ENCODE peak calls at places on chromosomes 1 and 21, in five cellular contexts. M, J, S, H and I are unnamed samples.
A peak's percentile ranks its signal among the peaks of the same experiment; 100 is the strongest.

GRCh38 chr1:79912813-79913212 is 906.3 kb upstream of the ADGRL4 start:
- DNase-seq in J (peak; percentile 66), M (no peak), S (no peak), H (peak; percentile 40), I (no peak)

GRCh38 chr21:39633770-39634181 is 21.0 kb downstream of the B3GALT5 start:
- DNase-seq in J (peak; percentile 92), H (peak; percentile 88), M (no peak), S (no peak), I (no peak)

GRCh38 chr1:22916469-22916817 is 56.2 kb downstream of the LACTBL1 start:
- DNase-seq in M (no peak), H (no peak), J (no peak), S (no peak), I (no peak)

GRCh38 chr1:12601690-12602632 is 16.0 kb downstream of the DHRS3 start:
- DNase-seq in M (no peak), J (peak; percentile 97), S (peak; percentile 46), H (peak; percentile 43), I (no peak)

GRCh38 chr1:2224621-2225020 is 3.5 kb upstream of the SKI start:
- DNase-seq in S (no peak), H (no peak), M (no peak), J (no peak), I (no peak)

GRCh38 chr1:183024352-183025337 is 1.4 kb downstream of the LAMC1 start:
- DNase-seq in S (no peak), J (no peak), M (no peak), H (peak; percentile 45), I (peak; percentile 14)

GRCh38 chr1:223628233-223628632 is 37.3 kb downstream of the CAPN8 start:
- DNase-seq in M (peak; percentile 76), J (peak; percentile 12), H (peak; percentile 4), S (peak; percentile 72), I (peak; percentile 44)

GRCh38 chr1:3501856-3502665 is 47.6 kb downstream of the ARHGEF16 start:
- DNase-seq in H (peak; percentile 42), J (peak; percentile 38), S (peak; percentile 90), M (peak; percentile 92), I (peak; percentile 79)

GRCh38 chr21:42554251-42554937 is 40.7 kb downstream of the SLC37A1 start:
- DNase-seq in M (no peak), H (no peak), J (no peak), S (no peak), I (no peak)

GRCh38 chr1:239868117-239868516 is 223.6 kb upstream of the FMN2 start:
- DNase-seq in J (no peak), H (no peak), M (no peak), S (no peak), I (no peak)

GRCh38 chr1:218659911-218660677 is 315.0 kb downstream of the TGFB2 start:
- DNase-seq in H (peak; percentile 50), M (no peak), S (no peak), J (no peak), I (no peak)

GRCh38 chr1:223364685-223365382 is 858 bp upstream of the SUSD4 start:
- DNase-seq in H (no peak), J (no peak), M (peak; percentile 78), S (peak; percentile 62), I (peak; percentile 39)

GRCh38 chr1:205504311-205505075 is at the start of gene CDK18:
- DNase-seq in J (no peak), M (peak; percentile 85), H (peak; percentile 55), S (peak; percentile 97), I (peak; percentile 49)

GRCh38 chr1:78617615-78618026 is 2.6 kb upstream of the IFI44L start:
- DNase-seq in J (peak; percentile 85), H (peak; percentile 76), S (peak; percentile 73), M (peak; percentile 54), I (peak; percentile 78)

GRCh38 chr1:223411309-223411708 is 18.1 kb downstream of the CCDC185 start:
- DNase-seq in J (peak; percentile 88), H (peak; percentile 73), S (no peak), M (no peak), I (no peak)

GRCh38 chr1:94679336-94680007 is 137.9 kb upstream of the F3 start:
- DNase-seq in S (no peak), H (no peak), M (no peak), J (no peak), I (no peak)

GRCh38 chr1:117136749-117137148 is 15.2 kb upstream of the TRIM45 start:
- DNase-seq in H (no peak), J (no peak), S (no peak), M (no peak), I (no peak)

GRCh38 chr1:240956020-240956419 is 344.1 kb upstream of the GREM2 start:
- DNase-seq in M (no peak), S (no peak), J (no peak), H (no peak), I (no peak)

GRCh38 chr1:39842726-39843305 is 40.5 kb downstream of the TRIT1 start:
- DNase-seq in M (no peak), H (no peak), J (no peak), S (no peak), I (no peak)

GRCh38 chr1:61496501-61496900 is 228.4 kb downstream of the TM2D1 start:
- DNase-seq in M (no peak), J (no peak), H (no peak), S (no peak), I (no peak)

GRCh38 chr1:39647247-39647646 is 7.8 kb upstream of the HEYL start:
- DNase-seq in S (no peak), H (no peak), J (no peak), M (no peak), I (no peak)

GRCh38 chr1:238789916-238790667 is 596.3 kb upstream of the CHRM3 start:
- DNase-seq in J (no peak), S (peak; percentile 58), H (no peak), M (no peak), I (no peak)

GRCh38 chr1:228308085-228308601 is 98.5 kb downstream of the TRIM11 start:
- DNase-seq in M (no peak), S (no peak), J (no peak), H (no peak), I (no peak)

DNA sequence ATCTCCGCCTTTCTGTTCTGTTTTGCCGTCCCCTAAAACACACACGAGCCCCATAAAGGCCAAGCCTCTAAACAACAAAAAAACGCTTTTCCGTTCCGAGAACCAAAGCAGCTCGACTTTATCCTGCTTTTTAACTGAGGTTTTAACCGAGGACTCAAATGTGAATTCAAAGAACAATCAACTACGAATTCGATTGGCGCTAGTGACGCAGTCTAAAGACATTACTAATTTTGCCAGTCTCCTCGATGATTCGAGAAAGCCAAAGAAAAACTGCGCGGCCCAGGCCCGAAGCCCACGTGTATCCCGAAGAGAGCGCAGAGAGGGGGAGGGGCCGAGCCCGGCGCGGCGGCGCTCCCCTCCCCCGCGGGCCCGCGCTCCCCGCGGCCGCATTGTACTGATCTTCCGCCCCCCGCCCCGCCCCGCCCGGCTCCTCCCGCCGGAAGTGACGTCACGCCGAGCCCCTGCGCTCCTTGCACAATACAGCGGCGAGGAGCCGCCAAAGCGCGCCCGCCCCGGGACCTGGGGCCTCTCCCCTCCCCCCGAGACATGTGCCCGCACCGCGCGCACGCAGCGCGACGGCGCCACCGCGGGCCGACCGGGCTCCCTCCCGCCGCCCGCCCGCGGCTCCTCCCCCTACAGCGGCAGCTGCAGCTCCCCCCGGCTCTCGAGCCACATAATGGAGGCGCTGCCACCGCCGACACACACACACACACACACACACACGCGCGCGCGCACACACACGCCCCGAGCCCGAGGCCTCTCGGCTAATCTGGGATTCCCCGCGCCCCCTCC is 1.4 kb downstream of the HNRNPU start:
- DNase-seq in H (peak; percentile 92), J (peak; percentile 89), S (peak; percentile 95), M (peak; percentile 93), I (peak; percentile 94)
- H3K14ac ChIP-seq in H (no peak overlapping the region), J (peak overlapping the region; percentile 26), S (peak overlapping the region; percentile 99), M (no peak overlapping the region), I (peak overlapping the region; percentile 99)

DNA sequence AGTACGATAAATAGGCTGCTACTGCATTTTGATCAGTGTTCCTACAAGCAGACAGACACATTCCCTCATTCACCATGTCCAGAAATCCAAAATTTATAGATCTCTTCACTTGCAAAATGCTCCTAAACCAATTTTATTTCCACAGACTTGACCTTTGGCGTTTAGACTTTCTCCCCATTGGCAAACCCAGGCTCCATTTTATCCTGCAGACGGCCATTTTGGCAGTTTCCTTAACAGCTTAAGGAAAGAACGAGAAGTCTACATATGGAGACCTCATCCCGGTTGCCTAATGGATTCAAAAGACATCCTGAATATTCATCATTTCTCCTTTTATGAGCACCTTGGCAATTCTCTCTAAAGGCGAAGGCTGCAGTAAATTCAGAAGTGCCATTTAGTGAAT is 132.8 kb downstream of the HLX start:
- DNase-seq in H (no peak), S (no peak), J (no peak), M (no peak), I (no peak)
- H2AFZ ChIP-seq in H (no peak overlapping the region), S (no peak overlapping the region), J (no peak overlapping the region), M (peak overlapping the region; percentile 81), I (peak overlapping the region; percentile 36)

DNA sequence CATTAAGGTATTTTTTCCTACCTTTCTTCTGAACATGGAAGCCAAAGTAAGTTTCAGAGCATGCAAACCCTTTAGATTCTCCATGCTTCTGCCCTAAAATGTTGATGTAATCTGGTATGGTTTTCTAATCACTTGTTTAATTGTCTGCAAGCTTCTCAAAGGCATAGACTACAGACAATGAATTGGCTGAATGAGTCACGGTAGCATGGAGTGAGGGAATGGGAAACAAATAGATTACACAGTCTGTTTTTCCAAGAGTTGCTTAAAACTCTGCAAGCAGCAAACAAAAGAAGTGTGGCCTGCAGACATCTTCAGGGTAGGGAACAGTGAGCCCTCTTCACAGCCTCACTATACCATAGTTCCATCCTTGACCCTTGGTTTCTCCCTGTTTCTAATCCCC is 326.0 kb downstream of the BARHL2 start:
- DNase-seq in H (no peak), J (peak; percentile 26), M (no peak), S (no peak), I (peak; percentile 37)
- H3K14ac ChIP-seq in H (no peak overlapping the region), J (no peak overlapping the region), M (no peak overlapping the region), S (no peak overlapping the region), I (no peak overlapping the region)

GRCh38 chr1:113881661-113882060 is 5.7 kb downstream of the BCL2L15 start:
- DNase-seq in J (no peak), S (no peak), M (no peak), H (no peak), I (no peak)
- H2AFZ ChIP-seq in J (no peak overlapping the region), S (no peak overlapping the region), M (no peak overlapping the region), H (no peak overlapping the region), I (peak overlapping the region; percentile 35)

GRCh38 chr1:31706384-31707058 is 2.7 kb upstream of the COL16A1 start:
- DNase-seq in J (peak; percentile 21), H (no peak), S (no peak), M (no peak), I (no peak)

GRCh38 chr1:31705080-31705866 is 1.5 kb upstream of the COL16A1 start:
- DNase-seq in S (peak; percentile 81), J (peak; percentile 55), M (peak; percentile 80), H (peak; percentile 87), I (no peak)

GRCh38 chr1:31703431-31704260 is at the start of gene COL16A1:
- DNase-seq in H (peak; percentile 67), M (peak; percentile 83), J (peak; percentile 52), S (peak; percentile 71), I (no peak)

GRCh38 chr1:31702836-31703404 is 897 bp downstream of the COL16A1 start:
- DNase-seq in H (no peak), M (no peak), J (peak; percentile 9), S (no peak), I (no peak)

GRCh38 chr1:31704261-31705079 is 653 bp upstream of the COL16A1 start:
- DNase-seq in H (peak; percentile 81), J (peak; percentile 70), M (peak; percentile 62), S (no peak), I (no peak)
- H3K14ac ChIP-seq in H (peak overlapping the region; percentile 26), J (peak overlapping the region; percentile 11), M (no peak overlapping the region), S (peak overlapping the region; percentile 34), I (no peak overlapping the region)